ENCODE peak calls at places on chromosomes 5 and 9, in seven cellular contexts. P is psoas muscle; E is lower lobe of right lung; Y is HL-60; B is left ventricle myocardium inferior; Q is GM23338; W is CD8-positive, alpha-beta memory T cell. G is an unnamed sample.

GRCh38 chr9:7003876-7004275 is 246.1 kb downstream of the KDM4C start:
- DNase-seq in Q (no peak), P (no peak), B (no peak), Y (no peak), W (no peak), E (no peak), G (no peak)

GRCh38 chr5:102922839-102923477 is 167.9 kb downstream of the PAM start:
- DNase-seq in Q (no peak), W (no peak), Y (no peak), P (no peak), E (no peak), B (no peak), G (no peak)

GRCh38 chr9:99169982-99170761 is 51.6 kb downstream of the ALG2 start:
- DNase-seq in Y (no peak), W (no peak), E (no peak), Q (peak), B (no peak), P (no peak), G (no peak)

GRCh38 chr5:167743685-167744084 is 547.8 kb upstream of the WWC1 start:
- DNase-seq in Y (no peak), P (no peak), Q (no peak), B (no peak), E (no peak), W (no peak), G (peak)

GRCh38 chr9:27765266-27765665 is 192.0 kb upstream of the C9orf72 start:
- DNase-seq in P (no peak), Q (no peak), W (no peak), E (no peak), B (no peak), Y (no peak), G (peak)

GRCh38 chr5:2752059-2752874 is 790 bp upstream of the IRX2 start:
- DNase-seq in B (no peak), W (no peak), Y (no peak), P (no peak), Q (peak), E (peak), G (no peak)

GRCh38 chr9:20384642-20385041 is 237.7 kb downstream of the MLLT3 start:
- DNase-seq in B (no peak), E (no peak), W (no peak), Y (no peak), Q (no peak), P (no peak), G (peak)

GRCh38 chr5:34412769-34413168 is 243.4 kb upstream of the RAI14 start:
- DNase-seq in E (no peak), B (no peak), W (no peak), Y (no peak), P (no peak), Q (peak), G (peak)

GRCh38 chr9:135939351-135940265 is 21.6 kb downstream of the UBAC1 start:
- DNase-seq in E (no peak), P (no peak), Q (no peak), B (no peak), W (peak), Y (no peak), G (no peak)

GRCh38 chr9:110160163-110160562 is 47.8 kb downstream of the C9orf152 start:
- DNase-seq in E (no peak), W (no peak), P (no peak), Y (no peak), Q (no peak), B (no peak), G (peak)

GRCh38 chr5:174229640-174230350 is 184.3 kb downstream of the NSG2 start:
- DNase-seq in E (no peak), P (no peak), B (no peak), Q (no peak), Y (no peak), W (no peak), G (peak)

GRCh38 chr5:120684749-120685415 is 220.8 kb downstream of the PRR16 start:
- DNase-seq in Q (peak), B (no peak), Y (no peak), W (no peak), E (no peak), P (no peak), G (no peak)

GRCh38 chr9:108217601-108218190 is 638.1 kb downstream of the ACTL7B start:
- DNase-seq in E (no peak), Q (no peak), B (no peak), Y (no peak), W (no peak), P (no peak), G (no peak)

GRCh38 chr5:168528521-168529360 is at the start of gene FBLL1:
- DNase-seq in E (no peak), B (no peak), W (no peak), Y (no peak), Q (peak), P (no peak), G (peak)

GRCh38 chr9:105438136-105438839 is 9.5 kb upstream of the FSD1L start:
- DNase-seq in Q (no peak), P (no peak), E (no peak), Y (no peak), W (no peak), B (no peak), G (peak)

GRCh38 chr5:180289433-180289832 is 2.5 kb downstream of the MAPK9 start:
- DNase-seq in E (no peak), P (no peak), Q (peak), Y (no peak), W (no peak), B (no peak), G (no peak)

GRCh38 chr5:15746833-15747232 is 246.9 kb downstream of the FBXL7 start:
- DNase-seq in E (no peak), B (no peak), Q (no peak), Y (no peak), P (no peak), W (no peak), G (no peak)

GRCh38 chr5:115415143-115415491 is 118.7 kb upstream of the CCDC112 start:
- DNase-seq in E (peak), Y (no peak), B (peak), W (no peak), P (no peak), Q (no peak), G (peak)

GRCh38 chr9:107465467-107466451 is 23.8 kb downstream of the KLF4 start:
- DNase-seq in B (peak), E (peak), Q (peak), W (no peak), P (peak), Y (peak), G (peak)

GRCh38 chr9:127905788-127906191 is 6.4 kb upstream of the ST6GALNAC6 start:
- DNase-seq in W (peak), P (no peak), Q (no peak), E (peak), B (no peak), Y (no peak), G (no peak)

GRCh38 chr5:96699186-96699820 is 37.1 kb downstream of the CAST start:
- DNase-seq in P (no peak), B (no peak), Q (peak), Y (no peak), W (no peak), E (no peak), G (no peak)

GRCh38 chr9:126692041-126692758 is 78.5 kb downstream of the LMX1B start:
- DNase-seq in P (no peak), Q (no peak), W (no peak), B (no peak), E (no peak), Y (no peak), G (no peak)

GRCh38 chr5:102921341-102922047 is 166.4 kb downstream of the PAM start:
- DNase-seq in Q (no peak), W (no peak), P (no peak), E (no peak), Y (no peak), B (no peak), G (no peak)

GRCh38 chr9:98795970-98796363 is 388 bp downstream of the ANKS6 start:
- DNase-seq in Q (peak), W (no peak), Y (no peak), P (peak), B (no peak), E (no peak), G (no peak)

GRCh38 chr9:130410443-130410842 is 34.3 kb upstream of the ASS1 start:
- DNase-seq in Q (no peak), B (no peak), W (no peak), E (no peak), P (no peak), Y (no peak), G (no peak)

GRCh38 chr5:138536665-138537315 is 6.2 kb downstream of the ETF1 start:
- DNase-seq in P (no peak), E (no peak), Q (peak), Y (no peak), W (no peak), B (no peak), G (peak)

GRCh38 chr9:2013688-2014087 is 1.5 kb upstream of the SMARCA2 start:
- DNase-seq in Y (no peak), Q (no peak), W (no peak), E (no peak), B (no peak), P (no peak), G (no peak)

GRCh38 chr5:79513519-79514390 is at the start of gene HOMER1:
- DNase-seq in E (peak), W (peak), Y (peak), P (peak), Q (peak), B (peak), G (peak)

GRCh38 chr5:56700711-56701110 is 114.6 kb upstream of the MAP3K1 start:
- DNase-seq in P (no peak), Q (no peak), B (no peak), W (no peak), E (no peak), Y (no peak), G (no peak)

GRCh38 chr5:151075698-151076331 is 5.0 kb downstream of the TNIP1 start:
- DNase-seq in Q (no peak), Y (no peak), W (no peak), E (peak), P (peak), B (no peak), G (peak)

GRCh38 chr5:23385036-23385435 is 122.4 kb upstream of the PRDM9 start:
- DNase-seq in B (no peak), Q (no peak), E (no peak), Y (no peak), P (no peak), W (no peak), G (no peak)

GRCh38 chr5:23389543-23390215 is 117.7 kb upstream of the PRDM9 start:
- DNase-seq in Y (no peak), B (no peak), Q (no peak), P (no peak), W (no peak), E (no peak), G (no peak)
- H3K27ac ChIP-seq in Y (no peak), B (no peak), Q (no peak), P (no peak), W (no peak), E (no peak), G (no peak)

GRCh38 chr5:6750142-6750840 is 37.1 kb downstream of the TENT4A start:
- DNase-seq in Y (no peak), E (peak), W (no peak), P (no peak), B (no peak), Q (no peak), G (no peak)
- H3K27ac ChIP-seq in Y (no peak), E (no peak), W (no peak), P (no peak), B (no peak), Q (peak), G (no peak)

GRCh38 chr9:468766-469496 is 254.3 kb downstream of the DOCK8 start:
- DNase-seq in Y (no peak), W (no peak), Q (no peak), B (no peak), E (no peak), P (no peak), G (no peak)
- H3K27ac ChIP-seq in Y (peak), W (no peak), Q (peak), B (peak), E (peak), P (no peak), G (no peak)

DNA sequence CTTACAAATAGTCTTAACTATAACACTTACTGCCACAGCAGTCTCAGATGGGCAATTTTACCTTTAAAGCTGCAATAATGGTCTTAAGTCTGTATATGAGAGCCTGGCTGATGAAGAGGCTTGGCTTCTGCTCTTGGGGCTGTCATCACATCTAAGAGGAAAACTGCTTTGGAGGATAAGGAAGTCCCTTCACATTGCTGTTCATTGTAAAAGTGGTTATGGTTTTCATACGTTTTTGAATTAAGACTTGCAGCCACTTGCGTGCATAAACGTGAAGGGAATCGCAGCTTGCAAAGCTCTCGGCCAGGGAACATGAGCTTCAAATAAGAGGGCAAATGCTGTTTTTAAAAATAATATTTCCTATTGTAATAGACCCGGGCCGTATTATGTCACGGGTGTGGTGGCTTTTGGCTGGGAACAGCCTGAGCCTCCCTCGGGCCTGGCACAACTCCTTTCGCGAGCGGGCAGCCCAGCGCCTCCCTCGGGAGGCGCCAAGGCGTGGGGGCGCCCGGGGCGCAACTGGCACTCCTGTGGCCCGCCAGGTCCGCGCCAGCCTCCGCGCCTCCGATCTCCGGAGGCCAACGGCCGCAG is 587 bp upstream of the ARHGEF28 start:
- DNase-seq in Y (no peak), B (peak), W (no peak), P (no peak), E (no peak), Q (no peak), G (no peak)
- H3K27ac ChIP-seq in Y (no peak), B (peak), W (no peak), P (peak), E (peak), Q (no peak), G (peak)

GRCh38 chr5:76737131-76737556 is 21.2 kb downstream of the F2R start:
- DNase-seq in B (no peak), E (no peak), Q (no peak), W (no peak), P (no peak), Y (no peak), G (no peak)

GRCh38 chr5:76737846-76738245 is 21.9 kb downstream of the F2R start:
- DNase-seq in W (no peak), Q (no peak), P (no peak), B (no peak), Y (no peak), E (no peak), G (no peak)

GRCh38 chr5:76733049-76733417 is 17.1 kb downstream of the F2R start:
- DNase-seq in E (no peak), P (no peak), W (peak), B (no peak), Q (no peak), Y (no peak), G (no peak)

GRCh38 chr5:76735762-76736545 is 20.0 kb downstream of the F2R start:
- DNase-seq in P (no peak), B (no peak), Y (no peak), E (no peak), W (no peak), Q (no peak), G (no peak)

GRCh38 chr5:76736679-76737078 is 20.8 kb downstream of the F2R start:
- DNase-seq in W (no peak), E (no peak), B (no peak), P (no peak), Q (no peak), Y (no peak), G (no peak)
- H3K27ac ChIP-seq in W (no peak), E (no peak), B (peak), P (no peak), Q (no peak), Y (no peak), G (no peak)

GRCh38 chr5:11955386-11955785 is 51.1 kb upstream of the CTNND2 start:
- DNase-seq in W (no peak), Y (no peak), P (no peak), E (no peak), B (no peak), Q (no peak), G (no peak)
- H3K27ac ChIP-seq in W (no peak), Y (no peak), P (no peak), E (no peak), B (no peak), Q (no peak), G (no peak)